ENCODE peak calls at places on chromosomes 2 and 18, in seven cellular contexts. One of them, this sample, is unnamed.

GRCh38 chr18:48767090-48767670 is 183.6 kb downstream of the SMAD7 start:
- DNase-seq in nephron progenitor cell: peak; percentile 45
- DNase-seq in left cardiac atrium: peak; percentile 50
- DNase-seq in PC-9: no peak
- DNase-seq in aorta: no peak
- DNase-seq in AG10803: peak; percentile 60
- DNase-seq in NCI-H2081: no peak
- DNase-seq in this sample: no peak

GRCh38 chr2:226002438-226002837 is 602.9 kb downstream of the NYAP2 start:
- DNase-seq in nephron progenitor cell: no peak
- DNase-seq in PC-9: no peak
- DNase-seq in AG10803: peak; percentile 94
- DNase-seq in NCI-H2081: no peak
- DNase-seq in left cardiac atrium: peak; percentile 40
- DNase-seq in aorta: peak; percentile 44
- DNase-seq in this sample: peak; percentile 25

GRCh38 chr2:112152476-112153178 is 14.4 kb downstream of the FBLN7 start:
- DNase-seq in aorta: no peak
- DNase-seq in AG10803: no peak
- DNase-seq in left cardiac atrium: no peak
- DNase-seq in PC-9: no peak
- DNase-seq in nephron progenitor cell: no peak
- DNase-seq in NCI-H2081: no peak
- DNase-seq in this sample: no peak

GRCh38 chr2:175568109-175568730 is 386.7 kb upstream of the ATP5MC3 start:
- DNase-seq in AG10803: no peak
- DNase-seq in left cardiac atrium: no peak
- DNase-seq in NCI-H2081: no peak
- DNase-seq in nephron progenitor cell: no peak
- DNase-seq in PC-9: no peak
- DNase-seq in aorta: no peak
- DNase-seq in this sample: no peak

GRCh38 chr2:240235149-240235803 is 94.8 kb upstream of the OTOS start:
- DNase-seq in aorta: peak; percentile 39
- DNase-seq in PC-9: no peak
- DNase-seq in left cardiac atrium: no peak
- DNase-seq in NCI-H2081: no peak
- DNase-seq in AG10803: no peak
- DNase-seq in nephron progenitor cell: no peak
- DNase-seq in this sample: no peak

GRCh38 chr2:23497063-23497462 is 112.1 kb downstream of the KLHL29 start:
- DNase-seq in nephron progenitor cell: no peak
- DNase-seq in left cardiac atrium: no peak
- DNase-seq in PC-9: peak; percentile 27
- DNase-seq in NCI-H2081: no peak
- DNase-seq in AG10803: peak; percentile 47
- DNase-seq in aorta: peak; percentile 70
- DNase-seq in this sample: peak; percentile 67

GRCh38 chr2:64543006-64543697 is 19.0 kb downstream of the AFTPH start:
- DNase-seq in NCI-H2081: no peak
- DNase-seq in left cardiac atrium: no peak
- DNase-seq in aorta: no peak
- DNase-seq in nephron progenitor cell: no peak
- DNase-seq in PC-9: no peak
- DNase-seq in AG10803: peak; percentile 59
- DNase-seq in this sample: no peak

GRCh38 chr18:47050468-47050867 is 15.0 kb upstream of the ELOA2 start:
- DNase-seq in left cardiac atrium: no peak
- DNase-seq in aorta: no peak
- DNase-seq in PC-9: peak; percentile 3
- DNase-seq in AG10803: peak; percentile 64
- DNase-seq in nephron progenitor cell: no peak
- DNase-seq in NCI-H2081: peak; percentile 6
- DNase-seq in this sample: no peak

GRCh38 chr18:23992119-23992940 is 22.2 kb upstream of the TTC39C start:
- DNase-seq in nephron progenitor cell: no peak
- DNase-seq in AG10803: peak; percentile 72
- DNase-seq in PC-9: peak; percentile 55
- DNase-seq in NCI-H2081: peak; percentile 19
- DNase-seq in aorta: peak; percentile 54
- DNase-seq in left cardiac atrium: peak; percentile 40
- DNase-seq in this sample: peak; percentile 26